ENCODE peak calls at places on chromosomes 16 and 17, in six cellular contexts. One of them, this sample, is unnamed.

GRCh38 chr16:52086901-52087300 is 460.0 kb downstream of the TOX3 start:
- DNase-seq in A172: no peak
- DNase-seq in PC-3: no peak
- DNase-seq in WTC11: no peak
- DNase-seq in NCI-H1436: no peak
- DNase-seq in memory B cell: no peak
- DNase-seq in this sample: no peak

GRCh38 chr17:2087597-2088211 is 32.8 kb downstream of the HIC1 start:
- DNase-seq in A172: no peak
- DNase-seq in PC-3: no peak
- DNase-seq in WTC11: no peak
- DNase-seq in NCI-H1436: no peak
- DNase-seq in memory B cell: no peak
- DNase-seq in this sample: peak

GRCh38 chr16:85104821-85105391 is 7.4 kb downstream of the CIBAR2 start:
- DNase-seq in A172: no peak
- DNase-seq in PC-3: no peak
- DNase-seq in WTC11: no peak
- DNase-seq in NCI-H1436: no peak
- DNase-seq in memory B cell: no peak
- DNase-seq in this sample: no peak

GRCh38 chr17:27430882-27431491 is 25.3 kb upstream of the KSR1 start:
- DNase-seq in A172: peak
- DNase-seq in PC-3: peak
- DNase-seq in WTC11: peak
- DNase-seq in NCI-H1436: no peak
- DNase-seq in memory B cell: no peak
- DNase-seq in this sample: no peak

GRCh38 chr16:6482861-6483530 is 849.6 kb upstream of the RBFOX1 start:
- DNase-seq in A172: no peak
- DNase-seq in PC-3: no peak
- DNase-seq in WTC11: no peak
- DNase-seq in NCI-H1436: no peak
- DNase-seq in memory B cell: no peak
- DNase-seq in this sample: no peak

GRCh38 chr17:13462161-13462560 is 139.6 kb downstream of the HS3ST3A1 start:
- DNase-seq in A172: no peak
- DNase-seq in PC-3: peak
- DNase-seq in WTC11: no peak
- DNase-seq in NCI-H1436: no peak
- DNase-seq in memory B cell: no peak
- DNase-seq in this sample: no peak

GRCh38 chr16:4373356-4373908 is 1.8 kb downstream of the VASN start:
- DNase-seq in A172: no peak
- DNase-seq in PC-3: peak
- DNase-seq in WTC11: no peak
- DNase-seq in NCI-H1436: no peak
- DNase-seq in memory B cell: no peak
- DNase-seq in this sample: no peak

GRCh38 chr17:42536048-42536371 is at the start of gene NAGLU:
- DNase-seq in A172: peak
- DNase-seq in PC-3: peak
- DNase-seq in WTC11: peak
- DNase-seq in NCI-H1436: peak
- DNase-seq in memory B cell: peak
- DNase-seq in this sample: peak

GRCh38 chr16:2818278-2818876 is 1.3 kb downstream of the PRSS21 start:
- DNase-seq in A172: no peak
- DNase-seq in PC-3: no peak
- DNase-seq in WTC11: no peak
- DNase-seq in NCI-H1436: no peak
- DNase-seq in memory B cell: no peak
- DNase-seq in this sample: no peak

GRCh38 chr17:35069311-35069710 is 5.8 kb upstream of the RFFL start:
- DNase-seq in A172: no peak
- DNase-seq in PC-3: no peak
- DNase-seq in WTC11: no peak
- DNase-seq in NCI-H1436: no peak
- DNase-seq in memory B cell: no peak
- DNase-seq in this sample: no peak